ENCODE peak calls at places on chromosomes 1 and 21, in six cellular contexts. M, C, Y, B, W and Z are unnamed samples.

GRCh38 chr1:205375816-205376545 is 19.3 kb upstream of the KLHDC8A start:
- DNase-seq in M (peak; percentile 32), C (peak; percentile 8), Y (peak; percentile 62), B (no peak), W (no peak), Z (peak; percentile 66)

GRCh38 chr1:73333847-73334503 is 864.0 kb downstream of the LRRIQ3 start:
- DNase-seq in M (no peak), C (no peak), Y (no peak), B (no peak), W (no peak), Z (no peak)

GRCh38 chr1:3900150-3900968 is at the start of gene C1orf174:
- DNase-seq in M (peak; percentile 100), C (peak; percentile 89), Y (peak; percentile 95), B (peak; percentile 92), W (peak; percentile 95), Z (peak; percentile 92)

GRCh38 chr1:80961464-80962190 is 839.1 kb upstream of the ADGRL2 start:
- DNase-seq in M (no peak), C (no peak), Y (peak; percentile 71), B (no peak), W (no peak), Z (no peak)

GRCh38 chr1:198637915-198638437 is 864 bp upstream of the PTPRC start:
- DNase-seq in M (no peak), C (no peak), Y (no peak), B (no peak), W (no peak), Z (no peak)

GRCh38 chr21:38950388-38951094 is 144.8 kb downstream of the ETS2 start:
- DNase-seq in M (no peak), C (peak; percentile 33), Y (peak; percentile 41), B (no peak), W (peak; percentile 37), Z (peak; percentile 13)

GRCh38 chr1:97906567-97907228 is 14.1 kb downstream of the DPYD start:
- DNase-seq in M (no peak), C (no peak), Y (peak; percentile 50), B (no peak), W (no peak), Z (no peak)

GRCh38 chr1:108663074-108663473 is 2.2 kb upstream of the HENMT1 start:
- DNase-seq in M (no peak), C (no peak), Y (no peak), B (no peak), W (no peak), Z (no peak)

GRCh38 chr1:184056921-184057496 is 5.5 kb downstream of the TSEN15 start:
- DNase-seq in M (no peak), C (no peak), Y (peak; percentile 3), B (no peak), W (no peak), Z (no peak)

GRCh38 chr1:58932820-58933598 is 149.2 kb upstream of the JUN start:
- DNase-seq in M (no peak), C (peak; percentile 14), Y (peak; percentile 98), B (no peak), W (peak; percentile 92), Z (no peak)

GRCh38 chr1:205293350-205294074 is 28.0 kb downstream of the NUAK2 start:
- DNase-seq in M (no peak), C (no peak), Y (no peak), B (no peak), W (no peak), Z (no peak)